ENCODE peak calls at places on chromosomes 3 and 15, in eight cellular contexts. One of them, this sample, is unnamed.

GRCh38 chr3:187994221-187995085 is 159.5 kb upstream of the LPP start:
- DNase-seq in GM12864: no peak
- DNase-seq in retina: no peak
- DNase-seq in foreskin fibroblast: peak; percentile 80
- DNase-seq in epithelial cell of esophagus: peak; percentile 22
- DNase-seq in nucleus accumbens: no peak
- DNase-seq in right cardiac atrium: no peak
- DNase-seq in stimulated activated CD4-positive, alpha-beta T cell treated with anti-CD3 and anti-CD28 coated beads, TNF-alpha, amount 100 ng/mL, for 4 hours: no peak
- DNase-seq in this sample: no peak

GRCh38 chr3:126461450-126462070 is 14.1 kb downstream of the ZXDC start:
- DNase-seq in GM12864: no peak
- DNase-seq in retina: no peak
- DNase-seq in foreskin fibroblast: no peak
- DNase-seq in epithelial cell of esophagus: no peak
- DNase-seq in nucleus accumbens: no peak
- DNase-seq in right cardiac atrium: no peak
- DNase-seq in stimulated activated CD4-positive, alpha-beta T cell treated with anti-CD3 and anti-CD28 coated beads, TNF-alpha, amount 100 ng/mL, for 4 hours: no peak
- DNase-seq in this sample: no peak

GRCh38 chr3:74268753-74269152 is 345.7 kb downstream of the CNTN3 start:
- DNase-seq in GM12864: no peak
- DNase-seq in retina: no peak
- DNase-seq in foreskin fibroblast: peak; percentile 52
- DNase-seq in epithelial cell of esophagus: peak; percentile 13
- DNase-seq in nucleus accumbens: no peak
- DNase-seq in right cardiac atrium: no peak
- DNase-seq in stimulated activated CD4-positive, alpha-beta T cell treated with anti-CD3 and anti-CD28 coated beads, TNF-alpha, amount 100 ng/mL, for 4 hours: no peak
- DNase-seq in this sample: no peak

GRCh38 chr3:40719660-40720287 is 195.0 kb downstream of the ZNF621 start:
- DNase-seq in GM12864: no peak
- DNase-seq in retina: no peak
- DNase-seq in foreskin fibroblast: peak; percentile 1
- DNase-seq in epithelial cell of esophagus: peak; percentile 76
- DNase-seq in nucleus accumbens: no peak
- DNase-seq in right cardiac atrium: no peak
- DNase-seq in stimulated activated CD4-positive, alpha-beta T cell treated with anti-CD3 and anti-CD28 coated beads, TNF-alpha, amount 100 ng/mL, for 4 hours: no peak
- DNase-seq in this sample: peak; percentile 61

GRCh38 chr3:176106380-176106779 is 1090.9 kb downstream of the TBL1XR1 start:
- DNase-seq in GM12864: no peak
- DNase-seq in retina: no peak
- DNase-seq in foreskin fibroblast: peak; percentile 2
- DNase-seq in epithelial cell of esophagus: peak; percentile 1
- DNase-seq in nucleus accumbens: no peak
- DNase-seq in right cardiac atrium: no peak
- DNase-seq in stimulated activated CD4-positive, alpha-beta T cell treated with anti-CD3 and anti-CD28 coated beads, TNF-alpha, amount 100 ng/mL, for 4 hours: no peak
- DNase-seq in this sample: no peak

GRCh38 chr3:106140471-106140870 is 271.7 kb upstream of the CBLB start:
- DNase-seq in GM12864: no peak
- DNase-seq in retina: no peak
- DNase-seq in foreskin fibroblast: no peak
- DNase-seq in epithelial cell of esophagus: peak; percentile 78
- DNase-seq in nucleus accumbens: no peak
- DNase-seq in right cardiac atrium: no peak
- DNase-seq in stimulated activated CD4-positive, alpha-beta T cell treated with anti-CD3 and anti-CD28 coated beads, TNF-alpha, amount 100 ng/mL, for 4 hours: no peak
- DNase-seq in this sample: no peak

GRCh38 chr15:37941779-37942178 is 7.3 kb downstream of the TMCO5A start:
- DNase-seq in GM12864: no peak
- DNase-seq in retina: no peak
- DNase-seq in foreskin fibroblast: no peak
- DNase-seq in epithelial cell of esophagus: no peak
- DNase-seq in nucleus accumbens: no peak
- DNase-seq in right cardiac atrium: no peak
- DNase-seq in stimulated activated CD4-positive, alpha-beta T cell treated with anti-CD3 and anti-CD28 coated beads, TNF-alpha, amount 100 ng/mL, for 4 hours: no peak
- DNase-seq in this sample: no peak

GRCh38 chr3:191301017-191301416 is 28.2 kb upstream of the CCDC50 start:
- DNase-seq in GM12864: peak; percentile 78
- DNase-seq in retina: no peak
- DNase-seq in foreskin fibroblast: no peak
- DNase-seq in epithelial cell of esophagus: no peak
- DNase-seq in nucleus accumbens: no peak
- DNase-seq in right cardiac atrium: no peak
- DNase-seq in stimulated activated CD4-positive, alpha-beta T cell treated with anti-CD3 and anti-CD28 coated beads, TNF-alpha, amount 100 ng/mL, for 4 hours: no peak
- DNase-seq in this sample: no peak

GRCh38 chr3:13896473-13897154 is 16.7 kb upstream of the WNT7A start:
- DNase-seq in GM12864: peak; percentile 49
- DNase-seq in retina: peak; percentile 66
- DNase-seq in foreskin fibroblast: peak; percentile 72
- DNase-seq in epithelial cell of esophagus: peak; percentile 88
- DNase-seq in nucleus accumbens: no peak
- DNase-seq in right cardiac atrium: no peak
- DNase-seq in stimulated activated CD4-positive, alpha-beta T cell treated with anti-CD3 and anti-CD28 coated beads, TNF-alpha, amount 100 ng/mL, for 4 hours: no peak
- DNase-seq in this sample: peak; percentile 31

GRCh38 chr3:4571690-4572334 is 78.7 kb downstream of the ITPR1 start:
- DNase-seq in GM12864: no peak
- DNase-seq in retina: no peak
- DNase-seq in foreskin fibroblast: no peak
- DNase-seq in epithelial cell of esophagus: peak; percentile 46
- DNase-seq in nucleus accumbens: no peak
- DNase-seq in right cardiac atrium: no peak
- DNase-seq in stimulated activated CD4-positive, alpha-beta T cell treated with anti-CD3 and anti-CD28 coated beads, TNF-alpha, amount 100 ng/mL, for 4 hours: no peak
- DNase-seq in this sample: no peak

GRCh38 chr3:134054881-134055280 is 25.2 kb upstream of the SLCO2A1 start:
- DNase-seq in GM12864: no peak
- DNase-seq in retina: no peak
- DNase-seq in foreskin fibroblast: no peak
- DNase-seq in epithelial cell of esophagus: no peak
- DNase-seq in nucleus accumbens: no peak
- DNase-seq in right cardiac atrium: no peak
- DNase-seq in stimulated activated CD4-positive, alpha-beta T cell treated with anti-CD3 and anti-CD28 coated beads, TNF-alpha, amount 100 ng/mL, for 4 hours: no peak
- DNase-seq in this sample: no peak

GRCh38 chr3:49006591-49007067 is 562 bp upstream of the WDR6 start:
- DNase-seq in GM12864: no peak
- DNase-seq in retina: no peak
- DNase-seq in foreskin fibroblast: peak; percentile 75
- DNase-seq in epithelial cell of esophagus: no peak
- DNase-seq in nucleus accumbens: no peak
- DNase-seq in right cardiac atrium: peak; percentile 53
- DNase-seq in stimulated activated CD4-positive, alpha-beta T cell treated with anti-CD3 and anti-CD28 coated beads, TNF-alpha, amount 100 ng/mL, for 4 hours: no peak
- DNase-seq in this sample: no peak

GRCh38 chr15:71713191-71713798 is 97.1 kb upstream of the NR2E3 start:
- DNase-seq in GM12864: no peak
- DNase-seq in retina: no peak
- DNase-seq in foreskin fibroblast: peak; percentile 42
- DNase-seq in epithelial cell of esophagus: no peak
- DNase-seq in nucleus accumbens: no peak
- DNase-seq in right cardiac atrium: peak; percentile 39
- DNase-seq in stimulated activated CD4-positive, alpha-beta T cell treated with anti-CD3 and anti-CD28 coated beads, TNF-alpha, amount 100 ng/mL, for 4 hours: no peak
- DNase-seq in this sample: no peak

GRCh38 chr15:56524915-56525314 is 60.0 kb upstream of the MNS1 start:
- DNase-seq in GM12864: no peak
- DNase-seq in retina: no peak
- DNase-seq in foreskin fibroblast: peak; percentile 68
- DNase-seq in epithelial cell of esophagus: no peak
- DNase-seq in nucleus accumbens: no peak
- DNase-seq in right cardiac atrium: no peak
- DNase-seq in stimulated activated CD4-positive, alpha-beta T cell treated with anti-CD3 and anti-CD28 coated beads, TNF-alpha, amount 100 ng/mL, for 4 hours: no peak
- DNase-seq in this sample: no peak

GRCh38 chr3:69013256-69014021 is at the start of gene EOGT:
- DNase-seq in GM12864: peak; percentile 40
- DNase-seq in retina: peak; percentile 93
- DNase-seq in foreskin fibroblast: peak; percentile 96
- DNase-seq in epithelial cell of esophagus: peak; percentile 87
- DNase-seq in nucleus accumbens: peak; percentile 44
- DNase-seq in right cardiac atrium: peak; percentile 93
- DNase-seq in stimulated activated CD4-positive, alpha-beta T cell treated with anti-CD3 and anti-CD28 coated beads, TNF-alpha, amount 100 ng/mL, for 4 hours: peak; percentile 71
- DNase-seq in this sample: peak; percentile 55

GRCh38 chr15:89496155-89497098 is at the start of gene RHCG:
- DNase-seq in GM12864: no peak
- DNase-seq in retina: peak; percentile 73
- DNase-seq in foreskin fibroblast: peak; percentile 52
- DNase-seq in epithelial cell of esophagus: peak; percentile 76
- DNase-seq in nucleus accumbens: no peak
- DNase-seq in right cardiac atrium: no peak
- DNase-seq in stimulated activated CD4-positive, alpha-beta T cell treated with anti-CD3 and anti-CD28 coated beads, TNF-alpha, amount 100 ng/mL, for 4 hours: no peak
- DNase-seq in this sample: peak; percentile 89

GRCh38 chr3:1179116-1179515 is 86.3 kb downstream of the CNTN6 start:
- DNase-seq in GM12864: no peak
- DNase-seq in retina: no peak
- DNase-seq in foreskin fibroblast: no peak
- DNase-seq in epithelial cell of esophagus: no peak
- DNase-seq in nucleus accumbens: no peak
- DNase-seq in right cardiac atrium: no peak
- DNase-seq in stimulated activated CD4-positive, alpha-beta T cell treated with anti-CD3 and anti-CD28 coated beads, TNF-alpha, amount 100 ng/mL, for 4 hours: no peak
- DNase-seq in this sample: no peak

GRCh38 chr3:64426551-64426950 is 201.3 kb upstream of the PRICKLE2 start:
- DNase-seq in GM12864: no peak
- DNase-seq in retina: no peak
- DNase-seq in foreskin fibroblast: no peak
- DNase-seq in epithelial cell of esophagus: peak; percentile 87
- DNase-seq in nucleus accumbens: no peak
- DNase-seq in right cardiac atrium: no peak
- DNase-seq in stimulated activated CD4-positive, alpha-beta T cell treated with anti-CD3 and anti-CD28 coated beads, TNF-alpha, amount 100 ng/mL, for 4 hours: no peak
- DNase-seq in this sample: no peak

GRCh38 chr3:129526121-129526900 is 2.1 kb upstream of the RHO start:
- DNase-seq in GM12864: peak; percentile 35
- DNase-seq in retina: no peak
- DNase-seq in foreskin fibroblast: no peak
- DNase-seq in epithelial cell of esophagus: no peak
- DNase-seq in nucleus accumbens: no peak
- DNase-seq in right cardiac atrium: no peak
- DNase-seq in stimulated activated CD4-positive, alpha-beta T cell treated with anti-CD3 and anti-CD28 coated beads, TNF-alpha, amount 100 ng/mL, for 4 hours: no peak
- DNase-seq in this sample: no peak

GRCh38 chr3:111750278-111750884 is 108.7 kb upstream of the PHLDB2 start:
- DNase-seq in GM12864: no peak
- DNase-seq in retina: no peak
- DNase-seq in foreskin fibroblast: no peak
- DNase-seq in epithelial cell of esophagus: peak; percentile 94
- DNase-seq in nucleus accumbens: no peak
- DNase-seq in right cardiac atrium: no peak
- DNase-seq in stimulated activated CD4-positive, alpha-beta T cell treated with anti-CD3 and anti-CD28 coated beads, TNF-alpha, amount 100 ng/mL, for 4 hours: no peak
- DNase-seq in this sample: no peak

GRCh38 chr3:81549831-81550230 is 211.6 kb downstream of the GBE1 start:
- DNase-seq in GM12864: no peak
- DNase-seq in retina: no peak
- DNase-seq in foreskin fibroblast: peak; percentile 40
- DNase-seq in epithelial cell of esophagus: no peak
- DNase-seq in nucleus accumbens: no peak
- DNase-seq in right cardiac atrium: no peak
- DNase-seq in stimulated activated CD4-positive, alpha-beta T cell treated with anti-CD3 and anti-CD28 coated beads, TNF-alpha, amount 100 ng/mL, for 4 hours: no peak
- DNase-seq in this sample: no peak

GRCh38 chr15:81948142-81948709 is 97.6 kb downstream of the MEX3B start:
- DNase-seq in GM12864: no peak
- DNase-seq in retina: no peak
- DNase-seq in foreskin fibroblast: no peak
- DNase-seq in epithelial cell of esophagus: no peak
- DNase-seq in nucleus accumbens: no peak
- DNase-seq in right cardiac atrium: no peak
- DNase-seq in stimulated activated CD4-positive, alpha-beta T cell treated with anti-CD3 and anti-CD28 coated beads, TNF-alpha, amount 100 ng/mL, for 4 hours: no peak
- DNase-seq in this sample: no peak

GRCh38 chr15:65839354-65839901 is 29.9 kb upstream of the RAB11A start:
- DNase-seq in GM12864: no peak
- DNase-seq in retina: no peak
- DNase-seq in foreskin fibroblast: no peak
- DNase-seq in epithelial cell of esophagus: no peak
- DNase-seq in nucleus accumbens: no peak
- DNase-seq in right cardiac atrium: no peak
- DNase-seq in stimulated activated CD4-positive, alpha-beta T cell treated with anti-CD3 and anti-CD28 coated beads, TNF-alpha, amount 100 ng/mL, for 4 hours: no peak
- DNase-seq in this sample: no peak

GRCh38 chr3:119973276-119973675 is 121.0 kb downstream of the GSK3B start:
- DNase-seq in GM12864: no peak
- DNase-seq in retina: no peak
- DNase-seq in foreskin fibroblast: no peak
- DNase-seq in epithelial cell of esophagus: peak; percentile 40
- DNase-seq in nucleus accumbens: no peak
- DNase-seq in right cardiac atrium: no peak
- DNase-seq in stimulated activated CD4-positive, alpha-beta T cell treated with anti-CD3 and anti-CD28 coated beads, TNF-alpha, amount 100 ng/mL, for 4 hours: no peak
- DNase-seq in this sample: no peak

GRCh38 chr15:90336705-90337141 is 15.4 kb upstream of the ZNF774 start:
- DNase-seq in GM12864: no peak
- DNase-seq in retina: no peak
- DNase-seq in foreskin fibroblast: peak; percentile 85
- DNase-seq in epithelial cell of esophagus: peak; percentile 96
- DNase-seq in nucleus accumbens: no peak
- DNase-seq in right cardiac atrium: no peak
- DNase-seq in stimulated activated CD4-positive, alpha-beta T cell treated with anti-CD3 and anti-CD28 coated beads, TNF-alpha, amount 100 ng/mL, for 4 hours: no peak
- DNase-seq in this sample: no peak

GRCh38 chr3:61594978-61595687 is 33.8 kb downstream of the PTPRG start:
- DNase-seq in GM12864: no peak
- DNase-seq in retina: peak; percentile 21
- DNase-seq in foreskin fibroblast: peak; percentile 75
- DNase-seq in epithelial cell of esophagus: peak; percentile 70
- DNase-seq in nucleus accumbens: no peak
- DNase-seq in right cardiac atrium: no peak
- DNase-seq in stimulated activated CD4-positive, alpha-beta T cell treated with anti-CD3 and anti-CD28 coated beads, TNF-alpha, amount 100 ng/mL, for 4 hours: no peak
- DNase-seq in this sample: no peak

GRCh38 chr15:44501768-44502366 is 35.1 kb upstream of the EIF3J start:
- DNase-seq in GM12864: no peak
- DNase-seq in retina: peak; percentile 5
- DNase-seq in foreskin fibroblast: peak; percentile 64
- DNase-seq in epithelial cell of esophagus: peak; percentile 48
- DNase-seq in nucleus accumbens: no peak
- DNase-seq in right cardiac atrium: no peak
- DNase-seq in stimulated activated CD4-positive, alpha-beta T cell treated with anti-CD3 and anti-CD28 coated beads, TNF-alpha, amount 100 ng/mL, for 4 hours: no peak
- DNase-seq in this sample: peak; percentile 5

GRCh38 chr15:49247556-49248102 is 77.6 kb downstream of the GALK2 start:
- DNase-seq in GM12864: no peak
- DNase-seq in retina: no peak
- DNase-seq in foreskin fibroblast: peak; percentile 22
- DNase-seq in epithelial cell of esophagus: no peak
- DNase-seq in nucleus accumbens: no peak
- DNase-seq in right cardiac atrium: no peak
- DNase-seq in stimulated activated CD4-positive, alpha-beta T cell treated with anti-CD3 and anti-CD28 coated beads, TNF-alpha, amount 100 ng/mL, for 4 hours: no peak
- DNase-seq in this sample: no peak

GRCh38 chr3:127233371-127233770 is 40.4 kb downstream of the PRR23E start:
- DNase-seq in GM12864: no peak
- DNase-seq in retina: no peak
- DNase-seq in foreskin fibroblast: peak; percentile 14
- DNase-seq in epithelial cell of esophagus: peak; percentile 51
- DNase-seq in nucleus accumbens: no peak
- DNase-seq in right cardiac atrium: no peak
- DNase-seq in stimulated activated CD4-positive, alpha-beta T cell treated with anti-CD3 and anti-CD28 coated beads, TNF-alpha, amount 100 ng/mL, for 4 hours: no peak
- DNase-seq in this sample: no peak

GRCh38 chr3:45035441-45036301 is 9.6 kb downstream of the CLEC3B start:
- DNase-seq in GM12864: no peak
- DNase-seq in retina: peak; percentile 57
- DNase-seq in foreskin fibroblast: peak; percentile 80
- DNase-seq in epithelial cell of esophagus: peak; percentile 39
- DNase-seq in nucleus accumbens: no peak
- DNase-seq in right cardiac atrium: peak; percentile 46
- DNase-seq in stimulated activated CD4-positive, alpha-beta T cell treated with anti-CD3 and anti-CD28 coated beads, TNF-alpha, amount 100 ng/mL, for 4 hours: no peak
- DNase-seq in this sample: no peak

GRCh38 chr15:53910236-53910849 is 67.9 kb upstream of the UNC13C start:
- DNase-seq in GM12864: no peak
- DNase-seq in retina: no peak
- DNase-seq in foreskin fibroblast: no peak
- DNase-seq in epithelial cell of esophagus: peak; percentile 96
- DNase-seq in nucleus accumbens: no peak
- DNase-seq in right cardiac atrium: no peak
- DNase-seq in stimulated activated CD4-positive, alpha-beta T cell treated with anti-CD3 and anti-CD28 coated beads, TNF-alpha, amount 100 ng/mL, for 4 hours: no peak
- DNase-seq in this sample: peak; percentile 17

GRCh38 chr3:163878396-163878795 is 1199.9 kb downstream of the SI start:
- DNase-seq in GM12864: no peak
- DNase-seq in retina: no peak
- DNase-seq in foreskin fibroblast: no peak
- DNase-seq in epithelial cell of esophagus: peak; percentile 0
- DNase-seq in nucleus accumbens: no peak
- DNase-seq in right cardiac atrium: no peak
- DNase-seq in stimulated activated CD4-positive, alpha-beta T cell treated with anti-CD3 and anti-CD28 coated beads, TNF-alpha, amount 100 ng/mL, for 4 hours: no peak
- DNase-seq in this sample: no peak

GRCh38 chr15:75718326-75718725 is 5.7 kb upstream of the CSPG4 start:
- DNase-seq in GM12864: no peak
- DNase-seq in retina: no peak
- DNase-seq in foreskin fibroblast: peak; percentile 90
- DNase-seq in epithelial cell of esophagus: peak; percentile 65
- DNase-seq in nucleus accumbens: no peak
- DNase-seq in right cardiac atrium: no peak
- DNase-seq in stimulated activated CD4-positive, alpha-beta T cell treated with anti-CD3 and anti-CD28 coated beads, TNF-alpha, amount 100 ng/mL, for 4 hours: no peak
- DNase-seq in this sample: no peak

GRCh38 chr3:160448845-160449659 is 534 bp downstream of the TRIM59 start:
- DNase-seq in GM12864: peak; percentile 49
- DNase-seq in retina: no peak
- DNase-seq in foreskin fibroblast: peak; percentile 36
- DNase-seq in epithelial cell of esophagus: peak; percentile 34
- DNase-seq in nucleus accumbens: no peak
- DNase-seq in right cardiac atrium: no peak
- DNase-seq in stimulated activated CD4-positive, alpha-beta T cell treated with anti-CD3 and anti-CD28 coated beads, TNF-alpha, amount 100 ng/mL, for 4 hours: no peak
- DNase-seq in this sample: no peak

This sample was measured in COR-L47.